ENCODE peak calls at places on chromosomes 16 and 17, in four cellular contexts. I, J, L and N are unnamed samples.

GRCh38 chr16:20383106-20384029 is 21.2 kb downstream of the PDILT start:
- DNase-seq in I (no peak), J (peak; percentile 61), L (peak; percentile 76), N (peak; percentile 60)

GRCh38 chr17:46178550-46179198 is 14.6 kb downstream of the KANSL1 start:
- DNase-seq in J (no peak), I (no peak), L (peak; percentile 56), N (no peak)

GRCh38 chr17:32621612-32622312 is 135.0 kb downstream of the CDK5R1 start:
- DNase-seq in I (no peak), L (no peak), J (no peak), N (no peak)

GRCh38 chr16:29815032-29815721 is 775 bp upstream of the PAGR1 start:
- DNase-seq in J (no peak), I (peak; percentile 83), L (peak; percentile 23), N (no peak)

GRCh38 chr16:56294014-56294413 is 102.7 kb downstream of the GNAO1 start:
- DNase-seq in J (no peak), I (no peak), L (no peak), N (no peak)

GRCh38 chr17:40518401-40519088 is 17.1 kb upstream of the TNS4 start:
- DNase-seq in I (peak; percentile 37), L (no peak), J (no peak), N (no peak)

GRCh38 chr17:38706625-38707298 is 1.7 kb downstream of the MLLT6 start:
- DNase-seq in J (no peak), L (no peak), I (no peak), N (no peak)

GRCh38 chr17:42879596-42879985 is 21.0 kb upstream of the G6PC1 start:
- DNase-seq in L (peak; percentile 7), I (no peak), J (no peak), N (no peak)

GRCh38 chr16:81755915-81756644 is 23.0 kb upstream of the PLCG2 start:
- DNase-seq in L (peak; percentile 59), J (no peak), I (no peak), N (no peak)

GRCh38 chr17:59842901-59843652 is 49.7 kb downstream of the TUBD1 start:
- DNase-seq in I (no peak), J (peak; percentile 64), L (peak; percentile 97), N (peak; percentile 73)

GRCh38 chr16:12543700-12544476 is 259.8 kb downstream of the CPPED1 start:
- DNase-seq in L (no peak), J (no peak), I (no peak), N (no peak)

GRCh38 chr17:40015005-40015997 is at the start of gene CSF3:
- DNase-seq in I (no peak), L (peak; percentile 44), J (no peak), N (no peak)

GRCh38 chr16:70490261-70490660 is 33.1 kb downstream of the COG4 start:
- DNase-seq in L (no peak), I (no peak), J (no peak), N (no peak)

GRCh38 chr16:74297296-74297665 is 667 bp downstream of the PSMD7 start:
- DNase-seq in J (peak; percentile 8), L (peak; percentile 20), I (no peak), N (no peak)

GRCh38 chr17:13601776-13602551 is at the start of gene HS3ST3A1:
- DNase-seq in L (peak; percentile 90), J (peak; percentile 5), I (no peak), N (peak; percentile 78)

DNA sequence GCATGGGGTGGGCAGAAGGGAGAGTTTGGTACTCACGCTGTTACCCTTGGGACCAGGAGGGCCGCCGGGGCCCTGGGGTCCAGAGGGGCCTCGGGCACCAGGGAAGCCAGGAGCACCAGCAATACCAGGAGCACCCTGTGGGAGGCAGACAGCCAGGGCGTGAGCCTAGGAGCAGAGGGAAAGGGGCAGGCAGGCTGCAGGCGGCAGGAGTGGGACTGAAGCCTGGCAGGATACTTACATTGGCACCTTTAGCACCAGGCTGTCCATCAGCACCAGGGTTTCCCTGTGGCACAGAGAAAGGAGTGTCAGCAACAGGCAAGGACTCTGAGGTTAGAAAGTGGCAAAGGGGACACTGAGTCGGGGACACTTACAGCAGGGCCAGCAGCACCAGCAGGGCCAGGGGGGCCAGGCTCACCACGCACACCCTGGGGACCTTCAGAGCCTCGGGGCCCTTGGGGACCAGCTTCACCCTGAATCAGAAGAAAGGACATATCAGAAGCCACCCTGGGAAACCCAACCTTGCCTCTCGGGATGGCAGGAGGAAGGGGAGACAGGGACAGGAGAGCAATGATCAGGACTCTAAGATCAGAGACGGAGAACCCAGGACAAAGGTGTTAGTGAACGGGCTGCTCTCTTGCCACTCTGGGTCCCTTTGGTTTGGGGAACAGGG is 6.1 kb downstream of the COL1A1 start:
- DNase-seq in I (peak; percentile 74), J (no peak), L (peak; percentile 67), N (peak; percentile 89)
- H3K36me3 ChIP-seq in I (peaks cover 89% of the 10 kb centered on the region), J (peaks cover 6% of the 10 kb centered on the region), L (peaks cover 39% of the 10 kb centered on the region), N (peaks cover 98% of the 10 kb centered on the region)

DNA sequence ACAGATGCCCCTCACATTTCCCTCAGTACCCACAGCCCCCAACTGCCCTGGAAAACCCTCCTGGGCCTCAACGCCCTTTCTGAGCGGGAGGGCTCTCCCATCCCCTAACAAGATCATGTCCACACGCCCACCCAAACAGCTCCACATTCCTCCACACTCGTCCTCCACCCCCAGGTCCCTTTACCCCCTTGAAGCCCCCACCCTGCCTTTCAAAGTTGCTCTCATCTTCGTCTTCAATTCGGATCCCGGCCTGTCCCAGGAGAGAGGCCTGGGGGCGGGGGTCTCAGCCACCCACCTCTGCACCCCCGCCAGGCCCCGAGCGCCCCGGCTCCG is 14.3 kb downstream of the HOXB4 start:
- DNase-seq in L (no peak), I (no peak), J (no peak), N (no peak)
- H3K4me3 ChIP-seq in L (peak overlapping the region; percentile 34), I (peak overlapping the region; percentile 37), J (peak overlapping the region; percentile 37), N (peak overlapping the region; percentile 36)

GRCh38 chr17:2086306-2086705 is 31.4 kb downstream of the HIC1 start:
- DNase-seq in I (no peak), J (no peak), L (no peak), N (no peak)
- H3K27ac ChIP-seq in I (peak overlapping the region; percentile 42), J (peak overlapping the region; percentile 69), L (peak overlapping the region; percentile 96), N (no peak overlapping the region)

DNA sequence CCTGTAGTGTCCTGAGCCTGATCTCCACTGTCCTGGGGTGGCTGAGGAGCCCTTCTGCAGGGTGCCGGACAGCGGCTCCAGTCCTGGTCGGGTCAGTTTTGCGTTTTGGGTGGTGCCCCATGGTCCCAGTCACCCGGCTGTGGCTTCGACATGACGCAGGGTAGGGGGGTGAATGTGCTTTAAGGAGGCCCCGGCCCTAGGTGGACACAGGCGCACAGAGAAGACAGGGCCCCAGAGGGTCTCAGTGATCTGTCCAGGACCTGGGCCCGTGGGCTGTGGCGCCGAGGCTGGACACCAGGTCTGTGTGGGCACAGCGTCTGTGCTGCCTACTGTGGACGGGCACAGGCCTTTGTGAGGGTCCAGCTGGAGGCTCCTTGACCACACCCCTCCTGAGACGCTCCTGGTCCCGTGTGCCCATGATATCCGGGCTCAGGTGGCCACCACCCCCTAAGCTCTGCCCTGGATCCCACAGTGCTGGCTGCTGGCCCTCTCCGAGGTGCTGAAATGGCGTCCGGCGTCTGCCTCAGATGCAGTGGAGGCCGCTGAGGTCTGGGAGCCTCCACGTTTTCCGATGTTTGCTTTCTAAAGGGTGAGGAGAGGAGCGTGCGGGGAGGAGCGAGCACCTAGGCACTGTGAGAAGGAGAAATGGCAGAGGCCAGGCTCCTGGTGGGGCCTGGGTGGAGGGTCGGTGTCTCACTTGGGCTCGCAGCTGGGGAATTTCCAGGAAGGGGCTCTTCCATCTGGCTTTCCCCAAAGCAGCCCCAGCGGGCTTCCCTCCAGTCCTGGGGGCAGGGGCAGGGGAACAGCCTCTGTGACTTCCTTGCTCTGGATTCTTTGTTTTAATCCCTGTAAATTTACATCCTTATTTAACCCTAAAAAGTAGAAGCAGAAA is 56.1 kb upstream of the ACSF3 start:
- DNase-seq in J (no peak), L (peak; percentile 50), I (no peak), N (no peak)
- H3K36me3 ChIP-seq in J (no peaks in the 10 kb centered on the region), L (no peaks in the 10 kb centered on the region), I (no peaks in the 10 kb centered on the region), N (no peaks in the 10 kb centered on the region)